ENCODE peak calls at places on chromosomes 12 and 14, in six cellular contexts. F is left ventricle myocardium inferior; N is AG04450; W is right cardiac atrium; X is CD8-positive, alpha-beta memory T cell; U is stomach. V is an unnamed sample.

GRCh38 chr12:107145397-107145796 is 52.0 kb upstream of the CRY1 start:
- DNase-seq in F (no peak), N (no peak), W (no peak), X (no peak), U (no peak), V (no peak)

GRCh38 chr14:29896354-29896768 is 31.3 kb downstream of the PRKD1 start:
- DNase-seq in F (no peak), N (no peak), W (no peak), X (no peak), U (no peak), V (no peak)

GRCh38 chr14:61495809-61496208 is 174.4 kb downstream of the PRKCH start:
- DNase-seq in F (no peak), N (no peak), W (no peak), X (no peak), U (no peak), V (no peak)

GRCh38 chr12:123005081-123005626 is 24.7 kb downstream of the ARL6IP4 start:
- DNase-seq in F (no peak), N (no peak), W (no peak), X (no peak), U (no peak), V (no peak)

GRCh38 chr14:52325126-52325525 is 11.0 kb downstream of the PTGER2 start:
- DNase-seq in F (no peak), N (no peak), W (no peak), X (no peak), U (no peak), V (no peak)

GRCh38 chr14:91383439-91383838 is 34.2 kb downstream of the CCDC88C start:
- DNase-seq in F (no peak), N (no peak), W (no peak), X (no peak), U (no peak), V (no peak)

GRCh38 chr12:51368640-51369517 is 22.3 kb downstream of the GALNT6 start:
- DNase-seq in F (no peak), N (no peak), W (no peak), X (peak; percentile 79), U (peak; percentile 60), V (peak; percentile 95)

GRCh38 chr12:2681426-2682205 is 113.2 kb upstream of the FKBP4 start:
- DNase-seq in F (no peak), N (no peak), W (no peak), X (no peak), U (no peak), V (no peak)

GRCh38 chr12:111455448-111456320 is 50.0 kb downstream of the SH2B3 start:
- DNase-seq in F (no peak), N (no peak), W (no peak), X (no peak), U (no peak), V (no peak)

GRCh38 chr12:89350661-89351488 is 1.4 kb downstream of the DUSP6 start:
- DNase-seq in F (peak; percentile 36), N (no peak), W (peak; percentile 32), X (no peak), U (no peak), V (peak; percentile 17)

GRCh38 chr12:26113194-26113654 is 11.6 kb downstream of the BHLHE41 start:
- DNase-seq in F (no peak), N (no peak), W (no peak), X (no peak), U (no peak), V (no peak)

GRCh38 chr12:29402437-29402836 is 21.5 kb upstream of the ERGIC2 start:
- DNase-seq in F (no peak), N (no peak), W (no peak), X (no peak), U (no peak), V (no peak)

GRCh38 chr14:103700753-103701490 is 14.3 kb downstream of the XRCC3 start:
- DNase-seq in F (peak; percentile 33), N (no peak), W (no peak), X (no peak), U (no peak), V (no peak)

GRCh38 chr12:19530631-19531020 is 91.3 kb downstream of the AEBP2 start:
- DNase-seq in F (no peak), N (no peak), W (no peak), X (no peak), U (no peak), V (no peak)

GRCh38 chr12:6792522-6793201 is 3.3 kb downstream of the CD4 start:
- DNase-seq in F (peak; percentile 38), N (no peak), W (no peak), X (no peak), U (no peak), V (peak; percentile 78)

GRCh38 chr12:14825256-14825655 is 11.3 kb upstream of the SMCO3 start:
- DNase-seq in F (no peak), N (no peak), W (no peak), X (no peak), U (no peak), V (no peak)

GRCh38 chr12:132327351-132328171 is 1.8 kb downstream of the GALNT9 start:
- DNase-seq in F (no peak), N (peak; percentile 37), W (peak; percentile 68), X (no peak), U (no peak), V (no peak)

GRCh38 chr12:3381059-3382047 is 109.7 kb upstream of the PRMT8 start:
- DNase-seq in F (no peak), N (no peak), W (no peak), X (no peak), U (no peak), V (no peak)

GRCh38 chr12:58648151-58648550 is 272.2 kb downstream of the LRIG3 start:
- DNase-seq in F (no peak), N (no peak), W (no peak), X (no peak), U (no peak), V (no peak)

GRCh38 chr12:122996621-122997342 is 16.3 kb downstream of the ARL6IP4 start:
- DNase-seq in F (no peak), N (no peak), W (no peak), X (no peak), U (no peak), V (no peak)

GRCh38 chr12:130041983-130042812 is 120.1 kb upstream of the FZD10 start:
- DNase-seq in F (no peak), N (no peak), W (peak; percentile 44), X (no peak), U (no peak), V (peak; percentile 25)

GRCh38 chr12:11500861-11501230 is 105.5 kb upstream of the PRB2 start:
- DNase-seq in F (no peak), N (no peak), W (no peak), X (no peak), U (no peak), V (no peak)

GRCh38 chr14:54532111-54533012 is 22.7 kb downstream of the CGRRF1 start:
- DNase-seq in F (no peak), N (no peak), W (no peak), X (no peak), U (no peak), V (no peak)

DNA sequence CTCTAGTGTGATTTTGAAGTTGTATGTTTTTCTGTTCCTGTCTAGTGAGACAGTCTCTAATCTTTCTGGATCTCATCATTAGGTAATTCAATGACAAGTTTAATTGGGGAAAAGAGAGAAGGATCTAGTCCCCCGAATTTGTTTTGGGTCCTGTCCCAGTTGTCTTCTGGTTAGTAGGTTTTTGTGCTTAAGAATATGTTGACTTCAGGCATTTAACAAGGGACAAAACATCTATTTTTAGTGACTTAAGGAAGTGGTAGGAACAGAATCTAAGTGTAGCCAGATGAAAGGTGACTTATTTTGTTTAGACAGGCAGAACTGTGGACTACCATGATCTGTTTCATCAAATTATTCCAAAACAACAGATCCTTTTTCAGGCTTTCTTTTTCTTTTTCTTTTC is 2.2 kb downstream of the GPATCH2L start:
- DNase-seq in F (no peak), N (no peak), W (no peak), X (no peak), U (no peak), V (no peak)
- H3K4me3 ChIP-seq in F (peak overlapping the region; percentile 26), N (no peak overlapping the region), W (no peak overlapping the region), X (no peak overlapping the region), U (no peak overlapping the region), V (no peak overlapping the region)

GRCh38 chr12:68237068-68237467 is 11.5 kb upstream of the IL26 start:
- DNase-seq in F (no peak), N (no peak), W (no peak), X (no peak), U (no peak), V (no peak)
- H3K4me3 ChIP-seq in F (peak overlapping the region; percentile 55), N (no peak overlapping the region), W (peak overlapping the region; percentile 23), X (peak overlapping the region; percentile 52), U (peak overlapping the region; percentile 35), V (peak overlapping the region; percentile 64)

DNA sequence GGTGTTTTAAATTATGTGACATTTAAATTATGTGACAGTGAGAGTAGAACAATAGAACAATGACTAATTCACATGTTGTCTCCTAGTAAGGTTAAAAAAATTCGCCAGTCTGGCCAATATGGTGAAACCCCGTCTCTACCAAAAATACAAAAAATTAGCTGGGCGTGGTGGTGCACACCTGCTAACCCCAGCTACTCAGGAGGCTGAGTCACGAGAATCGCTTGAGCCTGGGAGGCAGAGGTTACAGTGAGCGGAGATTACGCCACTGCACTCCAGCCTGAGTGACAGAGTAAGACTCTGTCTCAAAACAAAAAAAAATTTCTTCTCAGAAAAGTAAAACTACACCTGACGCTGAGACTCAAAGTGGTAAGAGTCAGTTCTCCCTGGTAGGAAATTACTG is 2.7 kb downstream of the CS start:
- DNase-seq in F (no peak), N (no peak), W (no peak), X (no peak), U (no peak), V (no peak)
- H3K4me3 ChIP-seq in F (peak overlapping the region; percentile 92), N (no peak overlapping the region), W (no peak overlapping the region), X (no peak overlapping the region), U (no peak overlapping the region), V (no peak overlapping the region)

GRCh38 chr14:93044116-93044515 is 71.6 kb downstream of the ITPK1 start:
- DNase-seq in F (no peak), N (no peak), W (no peak), X (no peak), U (peak; percentile 40), V (no peak)

GRCh38 chr14:93045211-93045674 is 70.5 kb downstream of the ITPK1 start:
- DNase-seq in F (no peak), N (no peak), W (no peak), X (no peak), U (no peak), V (no peak)

GRCh38 chr14:93042968-93043940 is 72.5 kb downstream of the ITPK1 start:
- DNase-seq in F (peak; percentile 76), N (no peak), W (peak; percentile 76), X (no peak), U (peak; percentile 93), V (no peak)

GRCh38 chr14:93045965-93046695 is 69.6 kb downstream of the ITPK1 start:
- DNase-seq in F (no peak), N (peak; percentile 47), W (no peak), X (no peak), U (no peak), V (no peak)

DNA sequence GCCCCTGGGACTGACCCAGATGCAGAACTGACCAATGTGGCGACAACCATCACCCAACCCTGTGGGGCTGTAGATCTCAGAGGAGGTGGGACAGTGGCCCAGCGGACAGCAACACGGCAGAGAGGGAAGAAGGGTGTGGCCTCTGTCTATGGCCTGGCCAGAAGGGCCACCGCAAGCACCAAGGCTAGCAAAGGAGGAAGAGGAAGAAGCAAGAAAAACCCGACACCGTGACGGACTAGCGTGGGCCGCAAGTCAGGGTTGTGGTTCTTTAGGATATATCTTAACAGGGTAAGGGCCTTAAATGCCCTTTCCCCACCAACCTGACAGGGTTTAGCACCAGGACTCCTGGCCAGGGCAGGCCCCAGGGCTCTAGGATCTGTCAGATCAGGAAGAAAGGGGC is 71.1 kb downstream of the ITPK1 start:
- DNase-seq in F (no peak), N (no peak), W (no peak), X (no peak), U (no peak), V (no peak)
- H3K4me3 ChIP-seq in F (no peak overlapping the region), N (no peak overlapping the region), W (no peak overlapping the region), X (no peak overlapping the region), U (no peak overlapping the region), V (no peak overlapping the region)

GRCh38 chr12:120228291-120229070 is 27.6 kb upstream of the RPLP0 start:
- DNase-seq in F (peak; percentile 87), N (peak; percentile 61), W (peak; percentile 89), X (peak; percentile 82), U (peak; percentile 90), V (peak; percentile 86)
- H3K4me3 ChIP-seq in F (peak overlapping the region; percentile 47), N (no peak overlapping the region), W (no peak overlapping the region), X (peak overlapping the region; percentile 48), U (peak overlapping the region; percentile 28), V (peak overlapping the region; percentile 21)

V was measured in naive thymus-derived CD4-positive, alpha-beta T cell.